ENCODE peak calls at places on chromosomes 1 and 21, in seven cellular contexts. K is osteoblast, W is tibial nerve, V is Peyer's patch, E is heart left ventricle, B is H9, N is prostate gland. T is an unnamed sample.
A peak's percentile ranks its signal among the peaks of the same experiment; 100 is the strongest.

GRCh38 chr1:185559684-185560310 is 174.4 kb upstream of the HMCN1 start:
- DNase-seq in B (peak; percentile 72), K (peak; percentile 83), W (no peak), V (peak; percentile 46), N (peak; percentile 9), E (peak; percentile 48), T (no peak)

GRCh38 chr1:204503122-204503912 is 8.7 kb upstream of the PIK3C2B start:
- DNase-seq in N (peak; percentile 55), K (no peak), V (no peak), B (no peak), W (no peak), E (no peak), T (no peak)

GRCh38 chr1:34529935-34530859 is 224.7 kb upstream of the GJB5 start:
- DNase-seq in N (no peak), E (no peak), V (no peak), W (no peak), K (no peak), B (no peak), T (no peak)

GRCh38 chr1:5286244-5286643 is 631.8 kb downstream of the AJAP1 start:
- DNase-seq in V (peak; percentile 17), N (no peak), B (no peak), K (no peak), E (no peak), W (no peak), T (no peak)

GRCh38 chr1:239682945-239683344 is 296.6 kb downstream of the CHRM3 start:
- DNase-seq in B (no peak), N (no peak), V (no peak), W (no peak), K (no peak), E (no peak), T (no peak)

GRCh38 chr1:229879746-229880145 is 187.3 kb upstream of the GALNT2 start:
- DNase-seq in K (peak; percentile 44), N (no peak), B (no peak), W (no peak), E (no peak), V (no peak), T (no peak)

GRCh38 chr1:226629210-226629895 is 80.8 kb downstream of the STUM start:
- DNase-seq in B (no peak), K (no peak), V (no peak), N (no peak), E (no peak), W (no peak), T (peak; percentile 14)

GRCh38 chr1:217889401-217889800 is 258.3 kb downstream of the SPATA17 start:
- DNase-seq in W (no peak), B (peak; percentile 84), V (no peak), E (no peak), N (no peak), K (no peak), T (no peak)

GRCh38 chr1:240086726-240087125 is 5.0 kb upstream of the FMN2 start:
- DNase-seq in W (no peak), V (no peak), B (no peak), E (no peak), N (no peak), K (peak; percentile 91), T (no peak)

GRCh38 chr1:162908780-162909179 is 47.8 kb upstream of the CCDC190 start:
- DNase-seq in B (no peak), W (no peak), V (no peak), K (peak; percentile 41), N (no peak), E (no peak), T (no peak)

GRCh38 chr1:3869751-3870301 is 12.6 kb downstream of the DFFB start:
- DNase-seq in K (no peak), N (no peak), B (no peak), E (no peak), V (no peak), W (no peak), T (no peak)

GRCh38 chr1:97308131-97308530 is 586.5 kb downstream of the PTBP2 start:
- DNase-seq in V (no peak), W (no peak), N (no peak), E (no peak), K (no peak), B (no peak), T (no peak)

GRCh38 chr1:28682840-28683239 is 14.3 kb downstream of the GMEB1 start:
- DNase-seq in E (no peak), B (no peak), V (no peak), K (peak; percentile 21), W (no peak), N (no peak), T (no peak)

GRCh38 chr21:33325222-33326067 is 675 bp downstream of the IFNAR1 start:
- DNase-seq in K (peak; percentile 80), V (peak; percentile 72), E (peak; percentile 85), W (peak; percentile 54), B (no peak), N (peak; percentile 65), T (peak; percentile 74)

GRCh38 chr1:243596441-243597183 is 253.4 kb downstream of the AKT3 start:
- DNase-seq in W (no peak), B (no peak), E (no peak), N (no peak), V (no peak), K (no peak), T (no peak)

GRCh38 chr1:223189903-223190724 is 47.1 kb upstream of the TLR5 start:
- DNase-seq in B (no peak), E (no peak), N (no peak), W (no peak), V (no peak), K (peak; percentile 93), T (no peak)

GRCh38 chr1:99613716-99614115 is 32.2 kb upstream of the PALMD start:
- DNase-seq in V (no peak), K (peak; percentile 52), N (no peak), E (no peak), B (no peak), W (no peak), T (no peak)

GRCh38 chr1:230090194-230090711 is 23.2 kb downstream of the GALNT2 start:
- DNase-seq in E (no peak), K (peak; percentile 86), N (no peak), W (no peak), B (no peak), V (no peak), T (no peak)

GRCh38 chr1:45895406-45895805 is 92.0 kb downstream of the MAST2 start:
- DNase-seq in V (no peak), E (no peak), B (no peak), K (no peak), N (no peak), W (no peak), T (no peak)

GRCh38 chr1:86788300-86789206 is 84.2 kb downstream of the SH3GLB1 start:
- DNase-seq in N (no peak), E (peak; percentile 62), V (no peak), B (no peak), K (peak; percentile 80), W (no peak), T (peak; percentile 75)

GRCh38 chr1:54884768-54885167 is 2.2 kb downstream of the DHCR24 start:
- DNase-seq in E (no peak), B (no peak), N (no peak), K (no peak), W (no peak), V (no peak), T (no peak)
- H3K27ac ChIP-seq in E (no peak overlapping the region), B (no peak overlapping the region), N (peak overlapping the region; percentile 50), K (no peak overlapping the region), W (no peak overlapping the region), V (no peak overlapping the region), T (no peak overlapping the region)

DNA sequence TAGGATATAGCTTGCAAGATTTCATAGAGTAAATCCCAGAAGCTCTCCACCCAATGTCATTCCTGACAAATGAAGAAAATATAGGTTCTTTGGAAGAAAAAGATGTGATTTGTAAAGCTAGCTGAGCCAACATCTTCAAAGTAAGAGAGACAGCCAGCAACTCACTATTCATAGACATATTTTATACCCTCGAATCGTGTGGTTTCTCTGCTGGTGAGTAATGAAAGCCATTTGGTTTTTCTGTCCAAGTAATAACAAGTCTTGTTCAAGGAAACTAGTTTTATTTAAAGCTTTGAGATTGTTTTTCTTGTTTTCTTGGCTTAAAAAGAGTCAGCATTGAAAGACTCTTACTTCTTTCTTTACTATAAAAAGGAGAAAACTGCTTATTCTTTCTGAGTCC is 165.8 kb upstream of the SYT6 start:
- DNase-seq in N (no peak), B (no peak), E (no peak), W (no peak), K (peak; percentile 88), V (no peak), T (no peak)
- H3K27ac ChIP-seq in N (no peak overlapping the region), B (no peak overlapping the region), E (no peak overlapping the region), W (no peak overlapping the region), K (peak overlapping the region; percentile 76), V (no peak overlapping the region), T (peak overlapping the region; percentile 44)

GRCh38 chr1:40508375-40509341 is at the start of gene EXO5:
- DNase-seq in K (peak; percentile 94), V (peak; percentile 83), W (peak; percentile 50), E (peak; percentile 88), N (peak; percentile 68), B (peak; percentile 63), T (peak; percentile 87)
- H3K27ac ChIP-seq in K (peak within 1 kb of the TSS; percentile 75), V (peak within 1 kb of the TSS; percentile 59), W (no peak within 1 kb of the TSS), E (peak within 1 kb of the TSS; percentile 79), N (peak within 1 kb of the TSS; percentile 71), B (no peak within 1 kb of the TSS), T (peak within 1 kb of the TSS; percentile 83)

GRCh38 chr1:219190605-219191004 is 16.9 kb downstream of the LYPLAL1 start:
- DNase-seq in N (no peak), B (no peak), E (no peak), V (no peak), W (no peak), K (no peak), T (no peak)

GRCh38 chr1:219185486-219186117 is 11.9 kb downstream of the LYPLAL1 start:
- DNase-seq in E (no peak), B (no peak), N (no peak), V (no peak), K (no peak), W (no peak), T (no peak)

GRCh38 chr1:219189942-219190341 is 16.3 kb downstream of the LYPLAL1 start:
- DNase-seq in B (no peak), N (no peak), W (no peak), K (no peak), V (no peak), E (no peak), T (no peak)

GRCh38 chr1:219188331-219188803 is 14.7 kb downstream of the LYPLAL1 start:
- DNase-seq in V (no peak), N (no peak), W (no peak), E (no peak), B (no peak), K (no peak), T (no peak)

GRCh38 chr1:219189021-219189824 is 15.5 kb downstream of the LYPLAL1 start:
- DNase-seq in W (no peak), B (no peak), E (no peak), N (no peak), V (no peak), K (peak; percentile 51), T (no peak)
- H3K27ac ChIP-seq in W (no peak overlapping the region), B (no peak overlapping the region), E (peak overlapping the region; percentile 68), N (peak overlapping the region; percentile 21), V (peak overlapping the region; percentile 43), K (peak overlapping the region; percentile 70), T (peak overlapping the region; percentile 71)

T was measured in tibial artery.